ENCODE peak calls at places on chromosomes 12 and 14, in nine cellular contexts. J is Panc1, S is AG04450, L is colonic mucosa, Z is heart right ventricle, D is uterus, H is tibial nerve, C is IMR-90, T is aorta. U is an unnamed sample.

GRCh38 chr14:21525995-21526671 is at the start of gene SALL2:
- DNase-seq in J (no peak), S (peak), L (peak), Z (peak), D (peak), H (peak), C (peak), T (peak), U (peak)

GRCh38 chr14:59438148-59438766 is 26.9 kb downstream of the GPR135 start:
- DNase-seq in J (no peak), S (no peak), L (no peak), Z (no peak), D (no peak), H (no peak), C (peak), T (no peak), U (no peak)

GRCh38 chr12:63821781-63822251 is 22.7 kb upstream of the SRGAP1 start:
- DNase-seq in J (no peak), S (no peak), L (no peak), Z (peak), D (peak), H (no peak), C (peak), T (peak), U (peak)

GRCh38 chr12:67802723-67803122 is 154.2 kb downstream of the DYRK2 start:
- DNase-seq in J (no peak), S (no peak), L (no peak), Z (no peak), D (no peak), H (no peak), C (no peak), T (no peak), U (no peak)

GRCh38 chr12:19431407-19432308 is 7.6 kb upstream of the AEBP2 start:
- DNase-seq in J (no peak), S (peak), L (no peak), Z (no peak), D (no peak), H (no peak), C (peak), T (no peak), U (no peak)

GRCh38 chr12:29783773-29784666 is at the start of gene TMTC1:
- DNase-seq in J (no peak), S (no peak), L (peak), Z (peak), D (peak), H (peak), C (peak), T (peak), U (peak)

GRCh38 chr14:51792819-51793218 is 67.6 kb upstream of the GNG2 start:
- DNase-seq in J (no peak), S (peak), L (no peak), Z (no peak), D (no peak), H (no peak), C (peak), T (no peak), U (no peak)

GRCh38 chr14:91925727-91926121 is 21.8 kb downstream of the FBLN5 start:
- DNase-seq in J (no peak), S (no peak), L (no peak), Z (no peak), D (no peak), H (no peak), C (no peak), T (peak), U (no peak)

GRCh38 chr14:21039585-21040369 is 2.4 kb upstream of the RNASE7 start:
- DNase-seq in J (no peak), S (peak), L (peak), Z (no peak), D (peak), H (peak), C (peak), T (no peak), U (peak)

GRCh38 chr12:34294671-34295365 is 272.5 kb downstream of the ALG10 start:
- DNase-seq in J (no peak), S (no peak), L (no peak), Z (peak), D (peak), H (no peak), C (no peak), T (peak), U (no peak)

GRCh38 chr14:104552738-104553125 is 26.8 kb upstream of the C14orf180 start:
- DNase-seq in J (no peak), S (no peak), L (no peak), Z (no peak), D (no peak), H (no peak), C (no peak), T (no peak), U (no peak)

GRCh38 chr14:24840204-24840893 is 206.4 kb upstream of the GZMB start:
- DNase-seq in J (no peak), S (no peak), L (no peak), Z (no peak), D (no peak), H (no peak), C (no peak), T (no peak), U (no peak)

GRCh38 chr12:121628037-121628436 is 1.7 kb downstream of the ORAI1 start:
- DNase-seq in J (no peak), S (no peak), L (peak), Z (no peak), D (no peak), H (no peak), C (no peak), T (no peak), U (no peak)

GRCh38 chr14:75833326-75834020 is 148.3 kb downstream of the TGFB3 start:
- DNase-seq in J (no peak), S (no peak), L (no peak), Z (no peak), D (no peak), H (no peak), C (no peak), T (no peak), U (no peak)

GRCh38 chr12:48197549-48197966 is 5.5 kb downstream of the OR10AD1 start:
- DNase-seq in J (peak), S (no peak), L (peak), Z (no peak), D (peak), H (peak), C (no peak), T (no peak), U (no peak)

GRCh38 chr12:30792648-30793499 is 38.1 kb upstream of the CAPRIN2 start:
- DNase-seq in J (peak), S (no peak), L (no peak), Z (no peak), D (no peak), H (no peak), C (peak), T (no peak), U (no peak)

GRCh38 chr12:6158263-6158662 is 33.8 kb upstream of the VWF start:
- DNase-seq in J (no peak), S (no peak), L (no peak), Z (no peak), D (no peak), H (no peak), C (no peak), T (no peak), U (no peak)

GRCh38 chr12:6157482-6157881 is 33.0 kb upstream of the VWF start:
- DNase-seq in J (no peak), S (no peak), L (no peak), Z (no peak), D (no peak), H (no peak), C (no peak), T (no peak), U (no peak)

GRCh38 chr12:6158749-6159148 is 34.3 kb upstream of the VWF start:
- DNase-seq in J (no peak), S (no peak), L (no peak), Z (no peak), D (no peak), H (no peak), C (no peak), T (no peak), U (no peak)

DNA sequence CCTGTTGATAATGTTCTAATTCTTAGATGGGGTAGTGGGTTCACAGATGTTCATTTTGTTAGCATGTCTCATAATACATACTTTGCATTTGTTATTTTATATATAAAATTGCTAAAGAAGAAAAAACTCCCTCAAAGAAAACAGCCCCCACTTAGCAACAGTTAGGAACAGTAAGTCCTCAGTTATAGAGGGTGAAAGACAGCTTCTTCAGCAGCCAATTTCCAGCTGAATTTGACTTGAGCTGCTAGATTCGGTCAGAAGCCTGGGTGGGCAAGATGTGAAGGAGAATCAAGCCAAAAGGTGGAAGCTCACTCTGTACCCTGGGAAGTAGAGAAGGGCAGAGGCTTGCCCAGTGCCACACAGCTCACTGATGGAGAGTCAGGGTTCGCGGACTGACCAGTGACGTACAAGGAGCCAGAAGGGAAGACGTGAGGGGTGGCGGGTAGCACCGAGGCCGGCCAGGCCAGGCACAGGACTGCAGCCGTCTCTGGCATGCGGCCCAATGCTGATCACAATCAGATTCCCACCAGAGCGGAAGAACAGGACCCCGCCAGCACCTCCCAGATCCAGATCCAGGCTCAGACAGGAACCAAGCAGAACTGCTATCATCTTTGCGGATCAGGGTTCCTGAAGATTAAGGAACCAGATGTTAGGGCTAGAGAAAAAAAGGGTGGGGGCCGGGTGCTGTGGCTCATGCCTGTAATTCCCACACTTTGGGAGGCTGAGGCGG is 30.4 kb upstream of the VWF start:
- DNase-seq in J (no peak), S (no peak), L (peak), Z (peak), D (peak), H (no peak), C (no peak), T (no peak), U (no peak)
- H3K27ac ChIP-seq in J (no peak), S (no peak), L (no peak), Z (peak), D (no peak), H (peak), C (no peak), T (no peak), U (peak)

DNA sequence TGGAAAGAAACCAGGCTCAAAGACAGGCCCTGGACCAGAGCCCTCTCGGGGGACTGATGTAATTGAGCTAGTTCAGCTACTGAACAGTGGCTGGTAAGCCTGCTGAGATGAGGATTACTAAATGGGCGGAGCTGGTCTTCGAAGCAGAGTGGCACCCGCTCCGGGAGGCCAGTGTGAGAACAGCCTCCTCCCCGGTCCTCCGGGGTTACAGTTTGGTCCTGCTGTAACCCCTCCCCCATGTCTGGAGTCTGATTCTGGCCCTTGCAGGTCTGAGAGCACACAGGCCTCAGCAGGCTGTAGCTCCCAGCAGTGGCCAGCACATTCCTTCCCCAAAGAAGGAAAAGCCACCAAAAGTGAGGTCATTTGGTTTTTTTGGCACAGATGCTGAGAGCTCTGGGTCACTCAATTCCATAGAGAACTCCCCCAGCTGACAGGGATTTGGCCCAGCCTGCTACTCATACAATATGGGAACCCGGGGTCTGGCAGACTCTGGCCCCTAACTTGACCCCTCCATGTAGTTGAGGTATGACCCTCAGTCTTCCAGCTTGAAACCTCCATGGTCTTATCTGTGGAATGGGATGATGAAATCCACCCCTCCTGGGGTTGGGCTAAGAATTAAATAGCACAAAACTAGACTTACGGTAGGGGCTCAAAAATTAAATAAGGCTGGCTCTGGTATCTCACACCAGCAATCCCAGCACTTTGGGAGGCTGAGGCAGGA is 39.0 kb downstream of the ACTN1 start:
- DNase-seq in J (peak), S (peak), L (peak), Z (peak), D (peak), H (peak), C (peak), T (peak), U (no peak)
- H3K27ac ChIP-seq in J (peak), S (peak), L (peak), Z (peak), D (peak), H (peak), C (peak), T (peak), U (peak)

DNA sequence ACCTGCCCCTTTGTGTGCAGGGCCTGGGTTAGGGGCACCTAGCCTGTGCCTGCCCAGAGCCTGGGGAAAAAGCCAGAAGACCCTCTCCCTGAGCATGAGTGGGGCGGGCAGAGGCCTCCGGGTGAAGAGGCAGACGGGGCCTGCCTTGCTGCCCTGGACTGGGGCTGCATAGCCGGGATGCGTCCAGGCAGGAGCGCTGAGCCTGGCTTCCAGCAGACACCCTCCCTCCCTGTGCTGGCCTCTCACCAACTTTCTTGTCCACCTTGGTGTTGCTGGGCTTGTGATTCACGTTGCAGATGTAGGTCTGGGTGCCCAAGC is 216.1 kb downstream of the TMEM121 start:
- DNase-seq in J (no peak), S (no peak), L (no peak), Z (no peak), D (no peak), H (no peak), C (no peak), T (no peak), U (no peak)
- H3K27ac ChIP-seq in J (no peak), S (no peak), L (no peak), Z (no peak), D (no peak), H (no peak), C (no peak), T (no peak), U (no peak)

GRCh38 chr12:15770581-15770980 is 18.6 kb downstream of the EPS8 start:
- DNase-seq in J (no peak), S (no peak), L (no peak), Z (no peak), D (no peak), H (no peak), C (no peak), T (no peak), U (no peak)

GRCh38 chr12:15770021-15770420 is 19.2 kb downstream of the EPS8 start:
- DNase-seq in J (no peak), S (no peak), L (no peak), Z (no peak), D (no peak), H (no peak), C (no peak), T (no peak), U (no peak)

GRCh38 chr12:15763336-15763735 is 25.9 kb downstream of the EPS8 start:
- DNase-seq in J (no peak), S (no peak), L (no peak), Z (no peak), D (no peak), H (no peak), C (no peak), T (no peak), U (no peak)

GRCh38 chr12:15772405-15773018 is 16.7 kb downstream of the EPS8 start:
- DNase-seq in J (no peak), S (no peak), L (no peak), Z (no peak), D (no peak), H (no peak), C (peak), T (no peak), U (no peak)

DNA sequence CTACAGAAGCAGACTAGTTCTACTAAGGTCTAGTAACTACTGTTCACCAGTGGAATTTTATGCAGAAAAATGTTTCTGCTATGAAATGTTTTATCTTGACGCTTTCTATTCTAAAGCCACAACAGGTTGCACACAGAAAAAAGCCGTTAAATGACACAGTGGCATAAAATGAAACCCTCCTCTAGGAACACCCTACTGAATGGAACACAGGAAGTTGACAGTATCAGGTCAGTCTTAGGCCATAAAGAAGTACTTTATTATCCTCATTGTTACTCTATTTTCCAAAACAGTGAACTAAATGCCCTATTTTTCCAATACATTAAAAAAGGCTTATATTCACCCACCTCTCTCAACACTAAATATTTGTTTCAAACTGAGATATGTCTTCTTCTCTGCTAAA is 21.9 kb downstream of the EPS8 start:
- DNase-seq in J (no peak), S (no peak), L (no peak), Z (no peak), D (no peak), H (no peak), C (no peak), T (no peak), U (no peak)
- H3K27ac ChIP-seq in J (no peak), S (no peak), L (peak), Z (no peak), D (peak), H (no peak), C (no peak), T (no peak), U (no peak)

GRCh38 chr12:53094394-53094787 is 3.1 kb upstream of the IGFBP6 start:
- DNase-seq in J (no peak), S (no peak), L (peak), Z (no peak), D (no peak), H (no peak), C (no peak), T (peak), U (no peak)
- H3K27ac ChIP-seq in J (no peak), S (peak), L (peak), Z (peak), D (no peak), H (peak), C (peak), T (no peak), U (no peak)

DNA sequence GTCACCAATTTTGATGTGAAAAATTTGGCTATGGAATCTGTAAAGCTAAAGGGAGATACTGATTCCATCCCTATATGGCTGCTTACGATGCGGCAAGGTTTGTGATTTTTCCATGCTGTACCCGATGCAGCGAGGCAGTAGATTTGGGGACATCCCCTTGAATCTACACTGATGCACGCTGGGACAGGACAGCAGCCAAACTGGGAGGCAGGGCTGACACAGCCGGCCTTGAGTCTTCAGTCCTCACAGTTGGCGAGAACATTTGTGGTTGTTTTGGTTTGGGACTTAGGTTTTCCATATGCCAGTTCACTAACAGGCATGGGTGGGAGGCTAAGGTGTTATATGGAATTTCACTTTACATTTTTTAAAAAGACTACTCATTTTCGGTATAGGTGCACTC is 3.8 kb downstream of the GALNT16 start:
- DNase-seq in J (no peak), S (no peak), L (no peak), Z (peak), D (no peak), H (no peak), C (no peak), T (no peak), U (no peak)
- H3K27ac ChIP-seq in J (no peak), S (no peak), L (no peak), Z (peak), D (peak), H (peak), C (no peak), T (no peak), U (no peak)

GRCh38 chr14:100840751-100841444 is 15.0 kb downstream of the MEG3 start:
- DNase-seq in J (no peak), S (no peak), L (no peak), Z (no peak), D (no peak), H (no peak), C (no peak), T (peak), U (no peak)
- H3K27ac ChIP-seq in J (no peak), S (peak), L (no peak), Z (no peak), D (peak), H (no peak), C (no peak), T (no peak), U (no peak)

U was measured in caudate nucleus.